ENCODE peak calls at places on chromosomes 1 and 21, in four cellular contexts. E is choroid plexus epithelial cell, C is prostate gland, Y is Peyer's patch. O is an unnamed sample.

GRCh38 chr1:153742411-153743142 is 14.7 kb downstream of the INTS3 start:
- DNase-seq in E (peak), C (no peak), Y (no peak), O (no peak)

GRCh38 chr1:237281481-237281880 is 239.5 kb downstream of the RYR2 start:
- DNase-seq in E (no peak), C (no peak), Y (no peak), O (peak)

GRCh38 chr1:62082456-62083363 is 111.9 kb upstream of the L1TD1 start:
- DNase-seq in E (peak), C (peak), Y (no peak), O (peak)

GRCh38 chr1:115145221-115145620 is 55.9 kb upstream of the TSPAN2 start:
- DNase-seq in E (no peak), C (no peak), Y (no peak), O (no peak)

GRCh38 chr1:21341022-21341421 is 50.8 kb upstream of the ECE1 start:
- DNase-seq in E (no peak), C (no peak), Y (no peak), O (no peak)

GRCh38 chr21:32604484-32604883 is 7.7 kb downstream of the CFAP298 start:
- DNase-seq in E (no peak), C (no peak), Y (no peak), O (no peak)

GRCh38 chr1:67647814-67648358 is 37.1 kb upstream of the GADD45A start:
- DNase-seq in E (no peak), C (no peak), Y (no peak), O (no peak)

GRCh38 chr1:172402878-172403573 is 17.5 kb upstream of the C1orf105 start:
- DNase-seq in E (no peak), C (no peak), Y (no peak), O (no peak)

GRCh38 chr1:206581571-206581981 is 30.7 kb downstream of the EIF2D start:
- DNase-seq in E (no peak), C (no peak), Y (no peak), O (no peak)

GRCh38 chr21:33998402-33998801 is 75.0 kb upstream of the MRPS6 start:
- DNase-seq in E (peak), C (no peak), Y (no peak), O (no peak)

GRCh38 chr1:108785264-108785663 is 38.8 kb downstream of the STXBP3 start:
- DNase-seq in E (no peak), C (no peak), Y (no peak), O (no peak)

GRCh38 chr1:237814319-237814924 is 76.3 kb downstream of the ZP4 start:
- DNase-seq in E (peak), C (no peak), Y (no peak), O (no peak)

GRCh38 chr1:206803221-206803730 is 31.0 kb upstream of the IL10 start:
- DNase-seq in E (no peak), C (no peak), Y (no peak), O (no peak)

GRCh38 chr1:175885247-175885646 is 141.9 kb upstream of the TNR start:
- DNase-seq in E (peak), C (no peak), Y (no peak), O (no peak)

DNA sequence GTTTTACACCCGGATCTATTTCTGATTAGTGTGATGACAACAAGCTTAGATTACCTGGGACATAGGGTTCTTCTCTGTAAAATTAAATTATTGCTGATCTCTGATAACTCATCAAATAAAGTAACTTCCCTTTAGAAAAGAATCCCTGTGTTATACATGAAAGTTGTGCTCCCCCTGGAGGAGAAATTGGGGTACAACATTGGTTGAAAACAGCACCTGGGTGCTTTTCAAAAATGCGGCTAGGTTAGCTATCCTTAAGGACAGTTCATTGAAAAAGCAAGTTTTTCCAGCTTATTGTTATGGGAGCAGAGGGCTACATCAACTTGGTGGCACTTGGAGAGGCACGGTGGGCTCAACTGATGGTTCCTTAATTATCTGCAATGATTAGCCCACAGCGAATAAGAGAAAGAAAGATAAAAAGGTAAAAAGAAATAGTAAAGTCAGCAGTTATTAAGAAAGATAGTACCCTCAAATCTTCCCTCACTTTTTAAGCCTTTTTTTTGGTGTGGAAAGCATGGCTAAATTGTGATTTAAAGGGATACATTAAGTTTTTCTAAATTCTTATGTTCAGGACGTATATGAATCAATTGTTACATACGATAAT is 97.8 kb downstream of the FMN2 start:
- DNase-seq in E (peak), C (no peak), Y (no peak), O (peak)
- TF ChIP-seq CTCF in E (peak), C (no peak), Y (peak), O (peak)

GRCh38 chr1:164240081-164240480 is 318.9 kb upstream of the PBX1 start:
- DNase-seq in E (peak), C (no peak), Y (no peak), O (no peak)
- TF ChIP-seq CTCF in E (peak), C (no peak), Y (no peak), O (no peak)

GRCh38 chr1:48194801-48195200 is 27.7 kb upstream of the SLC5A9 start:
- DNase-seq in E (peak), C (no peak), Y (no peak), O (no peak)
- TF ChIP-seq CTCF in E (no peak), C (no peak), Y (no peak), O (no peak)

DNA sequence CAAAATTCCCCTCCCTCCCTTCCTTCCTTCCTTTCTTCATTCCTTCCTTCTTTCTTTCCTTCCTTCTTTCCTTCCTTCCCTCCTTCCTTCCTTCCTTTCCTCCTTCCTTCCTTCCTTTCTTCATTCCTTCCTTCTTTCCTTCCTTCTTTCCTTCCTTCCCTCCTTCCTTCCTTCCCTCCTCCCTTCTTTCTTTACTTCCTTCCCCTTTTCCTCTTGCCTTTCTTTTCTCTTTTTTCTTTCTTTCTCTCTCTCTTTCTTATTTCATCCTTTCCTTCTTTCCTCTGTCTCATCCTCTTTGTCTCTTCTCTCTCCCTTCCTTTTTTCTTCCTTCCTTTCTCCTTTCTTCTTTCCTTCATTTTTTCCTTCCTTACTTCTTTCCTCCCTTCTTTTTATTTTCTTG is 171.9 kb upstream of the BRINP3 start:
- DNase-seq in E (no peak), C (no peak), Y (no peak), O (no peak)
- TF ChIP-seq CTCF in E (no peak), C (no peak), Y (no peak), O (no peak)

DNA sequence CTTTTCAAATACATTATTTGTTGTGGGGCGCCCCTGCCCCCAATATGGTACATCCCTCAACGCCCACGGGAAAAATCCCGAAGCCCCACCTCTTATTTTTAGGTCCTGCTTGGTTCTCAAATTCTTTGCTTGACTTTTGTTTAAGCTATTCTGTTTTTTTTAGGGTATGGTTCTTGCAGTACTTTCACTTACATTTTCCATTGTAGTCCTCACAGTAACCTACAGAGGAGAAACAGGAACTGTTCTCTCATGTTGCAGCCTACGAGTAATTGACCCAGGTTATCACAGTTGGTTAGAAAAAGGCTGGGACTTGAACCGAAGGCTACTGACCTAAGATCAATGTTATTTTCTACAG is 699 bp upstream of the C21orf91 start:
- DNase-seq in E (no peak), C (no peak), Y (no peak), O (no peak)
- TF ChIP-seq CTCF in E (no peak), C (no peak), Y (no peak), O (no peak)

GRCh38 chr1:229005097-229005496 is 265.8 kb upstream of the RAB4A start:
- DNase-seq in E (no peak), C (no peak), Y (peak), O (no peak)

GRCh38 chr1:229005556-229005955 is 265.4 kb upstream of the RAB4A start:
- DNase-seq in E (no peak), C (no peak), Y (no peak), O (no peak)

GRCh38 chr1:229007167-229007566 is 263.7 kb upstream of the RAB4A start:
- DNase-seq in E (no peak), C (no peak), Y (peak), O (no peak)

GRCh38 chr1:229007701-229008100 is 263.2 kb upstream of the RAB4A start:
- DNase-seq in E (no peak), C (no peak), Y (peak), O (no peak)

GRCh38 chr1:229006121-229006870 is 264.6 kb upstream of the RAB4A start:
- DNase-seq in E (no peak), C (no peak), Y (peak), O (no peak)
- TF ChIP-seq CTCF in E (no peak), C (no peak), Y (no peak), O (no peak)

GRCh38 chr1:244384066-244384465 is 67.6 kb downstream of the ADSS2 start:
- DNase-seq in E (no peak), C (no peak), Y (no peak), O (no peak)

GRCh38 chr1:244386595-244386994 is 65.1 kb downstream of the ADSS2 start:
- DNase-seq in E (no peak), C (no peak), Y (no peak), O (no peak)

GRCh38 chr1:244381887-244382565 is 69.7 kb downstream of the ADSS2 start:
- DNase-seq in E (peak), C (no peak), Y (no peak), O (no peak)

GRCh38 chr1:244387415-244387814 is 64.3 kb downstream of the ADSS2 start:
- DNase-seq in E (no peak), C (no peak), Y (no peak), O (no peak)

DNA sequence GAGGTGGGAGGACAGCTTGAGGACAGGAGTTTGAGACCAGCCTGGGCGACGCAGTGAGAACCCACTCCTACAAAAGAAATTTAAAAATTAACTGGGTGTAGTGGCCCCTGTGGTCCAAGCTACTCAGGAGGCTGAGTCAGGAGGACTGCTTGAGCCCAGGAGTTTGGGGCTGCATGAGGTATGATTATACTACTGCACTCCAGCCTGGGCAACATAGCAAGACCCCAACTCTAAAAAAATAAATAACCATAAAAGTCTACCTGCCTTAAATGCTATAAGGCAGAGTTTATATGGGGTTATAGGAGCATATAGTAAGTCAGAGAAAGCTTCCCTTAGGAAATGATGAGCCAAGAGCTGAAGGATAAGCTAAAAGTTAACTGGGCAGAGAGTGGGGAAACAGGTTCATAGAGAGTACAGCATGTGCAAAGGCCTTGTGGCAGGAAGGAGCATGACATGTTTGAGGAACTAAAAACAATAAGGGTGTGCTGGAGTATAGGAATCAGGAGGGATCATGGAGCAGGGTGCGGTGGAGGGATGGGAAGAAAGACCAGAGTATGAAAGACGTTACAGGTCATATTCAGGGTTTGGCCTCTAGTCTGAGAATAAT is 68.3 kb downstream of the ADSS2 start:
- DNase-seq in E (no peak), C (no peak), Y (no peak), O (no peak)
- TF ChIP-seq CTCF in E (peak), C (no peak), Y (no peak), O (no peak)

DNA sequence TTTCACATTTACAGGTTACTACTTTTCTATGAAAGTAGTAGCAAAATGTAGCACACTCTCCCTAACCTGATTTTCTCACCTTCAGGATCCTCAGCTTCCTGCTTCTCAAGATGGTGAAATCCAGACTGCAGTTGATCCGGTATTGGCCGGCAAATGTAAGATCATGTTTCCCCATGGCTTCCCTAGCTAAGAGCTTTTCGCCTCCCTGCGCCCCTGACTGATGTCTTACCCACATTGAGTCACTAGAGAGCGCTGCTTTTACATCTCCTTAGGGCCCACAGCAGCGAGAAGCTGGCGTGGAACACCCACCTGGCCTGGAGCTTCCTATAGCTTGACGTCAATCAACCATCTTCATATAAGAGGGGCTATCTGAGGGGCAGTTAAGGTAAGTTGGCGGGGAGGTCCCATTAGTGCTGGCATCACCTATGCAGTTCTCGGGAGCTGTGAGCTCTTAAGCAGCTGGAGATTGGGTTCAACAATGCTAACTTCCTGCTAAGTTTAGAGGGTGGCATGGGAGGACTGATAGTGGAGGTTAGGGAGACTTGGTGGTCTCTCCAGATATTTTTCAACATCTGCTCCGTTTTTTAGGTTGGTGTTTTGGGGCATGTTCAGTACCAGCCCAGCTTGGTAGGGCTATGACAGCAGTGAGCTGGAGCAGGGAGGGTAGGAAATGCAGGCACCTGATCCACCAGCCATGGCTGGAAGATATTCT is 5.5 kb downstream of the PTPN7 start:
- DNase-seq in E (peak), C (no peak), Y (no peak), O (peak)
- TF ChIP-seq CTCF in E (peak), C (no peak), Y (peak), O (peak)

DNA sequence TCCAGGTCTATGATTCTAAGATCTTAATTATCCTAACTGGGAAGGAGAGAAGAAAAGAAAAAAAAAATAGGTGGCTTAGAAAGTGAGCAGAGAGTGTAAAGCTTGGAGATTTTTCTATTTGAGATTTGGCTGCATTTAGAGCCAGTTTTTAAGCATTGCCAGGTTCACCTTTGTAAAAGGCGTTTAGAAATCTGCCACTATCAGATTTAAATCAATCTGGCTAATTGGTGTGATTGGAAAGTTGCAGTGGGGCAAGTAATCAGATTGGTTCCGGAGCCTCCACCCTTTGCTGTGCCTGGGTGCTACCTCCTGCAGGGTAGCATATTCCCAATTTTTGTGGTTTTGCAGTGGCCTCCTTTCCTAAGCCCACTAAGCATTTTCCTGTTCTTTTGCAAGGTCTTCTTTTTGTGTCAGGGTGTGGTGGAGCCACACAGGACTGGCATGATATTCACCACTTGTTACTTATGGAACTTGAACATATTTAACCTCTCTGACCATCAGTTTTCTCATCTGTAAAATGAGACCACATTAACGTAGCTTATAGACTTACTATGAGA is 48.5 kb upstream of the PPP2R5A start:
- DNase-seq in E (no peak), C (no peak), Y (no peak), O (no peak)
- TF ChIP-seq CTCF in E (no peak), C (no peak), Y (no peak), O (no peak)

O was measured in endothelial cell.